ENCODE peak calls at places on chromosomes 12 and 14, in six cellular contexts. One of them, this sample, is unnamed.
A peak's percentile ranks its signal among the peaks of the same experiment; 100 is the strongest.

GRCh38 chr12:57429473-57430116 is 1.2 kb downstream of the R3HDM2 start:
- DNase-seq in stimulated activated CD8-positive, alpha-beta memory T cell treated with anti-CD3 and anti-CD28 coated beads, Interleukin-15, amount 100 ng/mL, for 24 hours: no peak
- DNase-seq in mucosa of gallbladder: no peak
- DNase-seq in stimulated activated CD4-positive, alpha-beta T cell treated with anti-CD3 and anti-CD28 coated beads, Interleukin-1b, Interleukin-23, amount 100 ng/mL, for 24 hours: no peak
- DNase-seq in right atrium auricular region: no peak
- DNase-seq in HT-29: no peak
- DNase-seq in this sample: no peak

GRCh38 chr14:23577004-23577681 is 1.4 kb downstream of the JPH4 start:
- DNase-seq in HT-29: no peak
- DNase-seq in stimulated activated CD4-positive, alpha-beta T cell treated with anti-CD3 and anti-CD28 coated beads, Interleukin-1b, Interleukin-23, amount 100 ng/mL, for 24 hours: no peak
- DNase-seq in right atrium auricular region: no peak
- DNase-seq in stimulated activated CD8-positive, alpha-beta memory T cell treated with anti-CD3 and anti-CD28 coated beads, Interleukin-15, amount 100 ng/mL, for 24 hours: no peak
- DNase-seq in mucosa of gallbladder: no peak
- DNase-seq in this sample: no peak

GRCh38 chr12:7859552-7859951 is 13.2 kb downstream of the SLC2A14 start:
- DNase-seq in mucosa of gallbladder: no peak
- DNase-seq in stimulated activated CD8-positive, alpha-beta memory T cell treated with anti-CD3 and anti-CD28 coated beads, Interleukin-15, amount 100 ng/mL, for 24 hours: no peak
- DNase-seq in HT-29: peak; percentile 1
- DNase-seq in stimulated activated CD4-positive, alpha-beta T cell treated with anti-CD3 and anti-CD28 coated beads, Interleukin-1b, Interleukin-23, amount 100 ng/mL, for 24 hours: no peak
- DNase-seq in right atrium auricular region: no peak
- DNase-seq in this sample: no peak

GRCh38 chr14:73764881-73765280 is 50.7 kb upstream of the PNMA1 start:
- DNase-seq in stimulated activated CD8-positive, alpha-beta memory T cell treated with anti-CD3 and anti-CD28 coated beads, Interleukin-15, amount 100 ng/mL, for 24 hours: no peak
- DNase-seq in stimulated activated CD4-positive, alpha-beta T cell treated with anti-CD3 and anti-CD28 coated beads, Interleukin-1b, Interleukin-23, amount 100 ng/mL, for 24 hours: no peak
- DNase-seq in HT-29: peak; percentile 70
- DNase-seq in mucosa of gallbladder: peak; percentile 82
- DNase-seq in right atrium auricular region: peak; percentile 81
- DNase-seq in this sample: no peak

GRCh38 chr12:113867258-113867657 is 98.9 kb downstream of the RBM19 start:
- DNase-seq in mucosa of gallbladder: no peak
- DNase-seq in stimulated activated CD8-positive, alpha-beta memory T cell treated with anti-CD3 and anti-CD28 coated beads, Interleukin-15, amount 100 ng/mL, for 24 hours: no peak
- DNase-seq in stimulated activated CD4-positive, alpha-beta T cell treated with anti-CD3 and anti-CD28 coated beads, Interleukin-1b, Interleukin-23, amount 100 ng/mL, for 24 hours: no peak
- DNase-seq in HT-29: no peak
- DNase-seq in right atrium auricular region: no peak
- DNase-seq in this sample: peak; percentile 55

GRCh38 chr14:60760648-60761364 is 26.2 kb downstream of the MNAT1 start:
- DNase-seq in stimulated activated CD4-positive, alpha-beta T cell treated with anti-CD3 and anti-CD28 coated beads, Interleukin-1b, Interleukin-23, amount 100 ng/mL, for 24 hours: no peak
- DNase-seq in right atrium auricular region: no peak
- DNase-seq in stimulated activated CD8-positive, alpha-beta memory T cell treated with anti-CD3 and anti-CD28 coated beads, Interleukin-15, amount 100 ng/mL, for 24 hours: no peak
- DNase-seq in HT-29: peak; percentile 65
- DNase-seq in mucosa of gallbladder: peak; percentile 47
- DNase-seq in this sample: no peak

GRCh38 chr12:128388461-128388921 is 121.5 kb downstream of the TMEM132C start:
- DNase-seq in HT-29: no peak
- DNase-seq in right atrium auricular region: peak; percentile 74
- DNase-seq in stimulated activated CD4-positive, alpha-beta T cell treated with anti-CD3 and anti-CD28 coated beads, Interleukin-1b, Interleukin-23, amount 100 ng/mL, for 24 hours: no peak
- DNase-seq in mucosa of gallbladder: peak; percentile 14
- DNase-seq in stimulated activated CD8-positive, alpha-beta memory T cell treated with anti-CD3 and anti-CD28 coated beads, Interleukin-15, amount 100 ng/mL, for 24 hours: no peak
- DNase-seq in this sample: no peak

GRCh38 chr14:74882103-74882920 is 596 bp downstream of the DLST start:
- DNase-seq in stimulated activated CD4-positive, alpha-beta T cell treated with anti-CD3 and anti-CD28 coated beads, Interleukin-1b, Interleukin-23, amount 100 ng/mL, for 24 hours: no peak
- DNase-seq in stimulated activated CD8-positive, alpha-beta memory T cell treated with anti-CD3 and anti-CD28 coated beads, Interleukin-15, amount 100 ng/mL, for 24 hours: peak; percentile 21
- DNase-seq in HT-29: peak; percentile 54
- DNase-seq in right atrium auricular region: no peak
- DNase-seq in mucosa of gallbladder: peak; percentile 16
- DNase-seq in this sample: peak; percentile 13

GRCh38 chr14:102508774-102509743 is 517 bp downstream of the ANKRD9 start:
- DNase-seq in mucosa of gallbladder: peak; percentile 45
- DNase-seq in stimulated activated CD8-positive, alpha-beta memory T cell treated with anti-CD3 and anti-CD28 coated beads, Interleukin-15, amount 100 ng/mL, for 24 hours: no peak
- DNase-seq in HT-29: peak; percentile 22
- DNase-seq in right atrium auricular region: peak; percentile 82
- DNase-seq in stimulated activated CD4-positive, alpha-beta T cell treated with anti-CD3 and anti-CD28 coated beads, Interleukin-1b, Interleukin-23, amount 100 ng/mL, for 24 hours: no peak
- DNase-seq in this sample: peak; percentile 39

GRCh38 chr14:24837280-24838046 is 203.5 kb upstream of the GZMB start:
- DNase-seq in HT-29: no peak
- DNase-seq in stimulated activated CD4-positive, alpha-beta T cell treated with anti-CD3 and anti-CD28 coated beads, Interleukin-1b, Interleukin-23, amount 100 ng/mL, for 24 hours: no peak
- DNase-seq in mucosa of gallbladder: no peak
- DNase-seq in right atrium auricular region: no peak
- DNase-seq in stimulated activated CD8-positive, alpha-beta memory T cell treated with anti-CD3 and anti-CD28 coated beads, Interleukin-15, amount 100 ng/mL, for 24 hours: no peak
- DNase-seq in this sample: no peak

GRCh38 chr12:26857465-26858176 is 24.6 kb upstream of the ITPR2 start:
- DNase-seq in right atrium auricular region: no peak
- DNase-seq in mucosa of gallbladder: no peak
- DNase-seq in stimulated activated CD4-positive, alpha-beta T cell treated with anti-CD3 and anti-CD28 coated beads, Interleukin-1b, Interleukin-23, amount 100 ng/mL, for 24 hours: no peak
- DNase-seq in stimulated activated CD8-positive, alpha-beta memory T cell treated with anti-CD3 and anti-CD28 coated beads, Interleukin-15, amount 100 ng/mL, for 24 hours: no peak
- DNase-seq in HT-29: no peak
- DNase-seq in this sample: peak; percentile 35

GRCh38 chr14:61925732-61926445 is 163.7 kb downstream of the SNAPC1 start:
- DNase-seq in right atrium auricular region: no peak
- DNase-seq in HT-29: no peak
- DNase-seq in stimulated activated CD4-positive, alpha-beta T cell treated with anti-CD3 and anti-CD28 coated beads, Interleukin-1b, Interleukin-23, amount 100 ng/mL, for 24 hours: no peak
- DNase-seq in mucosa of gallbladder: no peak
- DNase-seq in stimulated activated CD8-positive, alpha-beta memory T cell treated with anti-CD3 and anti-CD28 coated beads, Interleukin-15, amount 100 ng/mL, for 24 hours: no peak
- DNase-seq in this sample: no peak

GRCh38 chr12:50257226-50258166 is 25.8 kb downstream of the LIMA1 start:
- DNase-seq in stimulated activated CD8-positive, alpha-beta memory T cell treated with anti-CD3 and anti-CD28 coated beads, Interleukin-15, amount 100 ng/mL, for 24 hours: no peak
- DNase-seq in right atrium auricular region: no peak
- DNase-seq in HT-29: no peak
- DNase-seq in mucosa of gallbladder: peak; percentile 40
- DNase-seq in stimulated activated CD4-positive, alpha-beta T cell treated with anti-CD3 and anti-CD28 coated beads, Interleukin-1b, Interleukin-23, amount 100 ng/mL, for 24 hours: no peak
- DNase-seq in this sample: peak; percentile 47

GRCh38 chr14:54026671-54027070 is 70.0 kb upstream of the BMP4 start:
- DNase-seq in stimulated activated CD8-positive, alpha-beta memory T cell treated with anti-CD3 and anti-CD28 coated beads, Interleukin-15, amount 100 ng/mL, for 24 hours: no peak
- DNase-seq in stimulated activated CD4-positive, alpha-beta T cell treated with anti-CD3 and anti-CD28 coated beads, Interleukin-1b, Interleukin-23, amount 100 ng/mL, for 24 hours: no peak
- DNase-seq in mucosa of gallbladder: no peak
- DNase-seq in right atrium auricular region: no peak
- DNase-seq in HT-29: peak; percentile 76
- DNase-seq in this sample: no peak

GRCh38 chr12:30003321-30003720 is 219.6 kb upstream of the TMTC1 start:
- DNase-seq in mucosa of gallbladder: no peak
- DNase-seq in stimulated activated CD4-positive, alpha-beta T cell treated with anti-CD3 and anti-CD28 coated beads, Interleukin-1b, Interleukin-23, amount 100 ng/mL, for 24 hours: no peak
- DNase-seq in right atrium auricular region: no peak
- DNase-seq in stimulated activated CD8-positive, alpha-beta memory T cell treated with anti-CD3 and anti-CD28 coated beads, Interleukin-15, amount 100 ng/mL, for 24 hours: no peak
- DNase-seq in HT-29: no peak
- DNase-seq in this sample: no peak

GRCh38 chr12:102567031-102567985 is 86.9 kb upstream of the IGF1 start:
- DNase-seq in stimulated activated CD4-positive, alpha-beta T cell treated with anti-CD3 and anti-CD28 coated beads, Interleukin-1b, Interleukin-23, amount 100 ng/mL, for 24 hours: no peak
- DNase-seq in stimulated activated CD8-positive, alpha-beta memory T cell treated with anti-CD3 and anti-CD28 coated beads, Interleukin-15, amount 100 ng/mL, for 24 hours: no peak
- DNase-seq in right atrium auricular region: no peak
- DNase-seq in HT-29: peak; percentile 29
- DNase-seq in mucosa of gallbladder: no peak
- DNase-seq in this sample: no peak

GRCh38 chr12:120224304-120225199 is 23.6 kb upstream of the RPLP0 start:
- DNase-seq in mucosa of gallbladder: peak; percentile 49
- DNase-seq in stimulated activated CD4-positive, alpha-beta T cell treated with anti-CD3 and anti-CD28 coated beads, Interleukin-1b, Interleukin-23, amount 100 ng/mL, for 24 hours: no peak
- DNase-seq in stimulated activated CD8-positive, alpha-beta memory T cell treated with anti-CD3 and anti-CD28 coated beads, Interleukin-15, amount 100 ng/mL, for 24 hours: no peak
- DNase-seq in HT-29: peak; percentile 85
- DNase-seq in right atrium auricular region: no peak
- DNase-seq in this sample: no peak

GRCh38 chr12:96108321-96108720 is 72.9 kb upstream of the LTA4H start:
- DNase-seq in mucosa of gallbladder: peak; percentile 20
- DNase-seq in HT-29: no peak
- DNase-seq in right atrium auricular region: no peak
- DNase-seq in stimulated activated CD4-positive, alpha-beta T cell treated with anti-CD3 and anti-CD28 coated beads, Interleukin-1b, Interleukin-23, amount 100 ng/mL, for 24 hours: no peak
- DNase-seq in stimulated activated CD8-positive, alpha-beta memory T cell treated with anti-CD3 and anti-CD28 coated beads, Interleukin-15, amount 100 ng/mL, for 24 hours: no peak
- DNase-seq in this sample: no peak

GRCh38 chr14:104265918-104266642 is 127.7 kb downstream of the KIF26A start:
- DNase-seq in stimulated activated CD8-positive, alpha-beta memory T cell treated with anti-CD3 and anti-CD28 coated beads, Interleukin-15, amount 100 ng/mL, for 24 hours: no peak
- DNase-seq in mucosa of gallbladder: no peak
- DNase-seq in stimulated activated CD4-positive, alpha-beta T cell treated with anti-CD3 and anti-CD28 coated beads, Interleukin-1b, Interleukin-23, amount 100 ng/mL, for 24 hours: no peak
- DNase-seq in HT-29: no peak
- DNase-seq in right atrium auricular region: peak; percentile 44
- DNase-seq in this sample: no peak

GRCh38 chr14:49692895-49693737 is at the start of gene KLHDC1:
- DNase-seq in HT-29: peak; percentile 65
- DNase-seq in mucosa of gallbladder: peak; percentile 84
- DNase-seq in stimulated activated CD8-positive, alpha-beta memory T cell treated with anti-CD3 and anti-CD28 coated beads, Interleukin-15, amount 100 ng/mL, for 24 hours: peak; percentile 54
- DNase-seq in right atrium auricular region: peak; percentile 88
- DNase-seq in stimulated activated CD4-positive, alpha-beta T cell treated with anti-CD3 and anti-CD28 coated beads, Interleukin-1b, Interleukin-23, amount 100 ng/mL, for 24 hours: peak; percentile 39
- DNase-seq in this sample: peak; percentile 61

GRCh38 chr12:4172999-4173398 is 100.6 kb upstream of the CCND2 start:
- DNase-seq in stimulated activated CD4-positive, alpha-beta T cell treated with anti-CD3 and anti-CD28 coated beads, Interleukin-1b, Interleukin-23, amount 100 ng/mL, for 24 hours: no peak
- DNase-seq in right atrium auricular region: no peak
- DNase-seq in mucosa of gallbladder: no peak
- DNase-seq in stimulated activated CD8-positive, alpha-beta memory T cell treated with anti-CD3 and anti-CD28 coated beads, Interleukin-15, amount 100 ng/mL, for 24 hours: no peak
- DNase-seq in HT-29: no peak
- DNase-seq in this sample: no peak

GRCh38 chr12:130966443-130967030 is 12.8 kb downstream of the ADGRD1 start:
- DNase-seq in stimulated activated CD8-positive, alpha-beta memory T cell treated with anti-CD3 and anti-CD28 coated beads, Interleukin-15, amount 100 ng/mL, for 24 hours: no peak
- DNase-seq in stimulated activated CD4-positive, alpha-beta T cell treated with anti-CD3 and anti-CD28 coated beads, Interleukin-1b, Interleukin-23, amount 100 ng/mL, for 24 hours: no peak
- DNase-seq in right atrium auricular region: peak; percentile 44
- DNase-seq in HT-29: no peak
- DNase-seq in mucosa of gallbladder: no peak
- DNase-seq in this sample: no peak

GRCh38 chr14:90450667-90451066 is 53.8 kb downstream of the CALM1 start:
- DNase-seq in stimulated activated CD8-positive, alpha-beta memory T cell treated with anti-CD3 and anti-CD28 coated beads, Interleukin-15, amount 100 ng/mL, for 24 hours: no peak
- DNase-seq in stimulated activated CD4-positive, alpha-beta T cell treated with anti-CD3 and anti-CD28 coated beads, Interleukin-1b, Interleukin-23, amount 100 ng/mL, for 24 hours: no peak
- DNase-seq in mucosa of gallbladder: no peak
- DNase-seq in HT-29: no peak
- DNase-seq in right atrium auricular region: no peak
- DNase-seq in this sample: no peak

GRCh38 chr12:63103489-63104131 is 47.4 kb downstream of the AVPR1A start:
- DNase-seq in stimulated activated CD4-positive, alpha-beta T cell treated with anti-CD3 and anti-CD28 coated beads, Interleukin-1b, Interleukin-23, amount 100 ng/mL, for 24 hours: peak; percentile 0
- DNase-seq in stimulated activated CD8-positive, alpha-beta memory T cell treated with anti-CD3 and anti-CD28 coated beads, Interleukin-15, amount 100 ng/mL, for 24 hours: no peak
- DNase-seq in right atrium auricular region: no peak
- DNase-seq in HT-29: peak; percentile 49
- DNase-seq in mucosa of gallbladder: no peak
- DNase-seq in this sample: peak; percentile 57

GRCh38 chr12:47742253-47742825 is 16.3 kb downstream of the RAPGEF3 start:
- DNase-seq in stimulated activated CD4-positive, alpha-beta T cell treated with anti-CD3 and anti-CD28 coated beads, Interleukin-1b, Interleukin-23, amount 100 ng/mL, for 24 hours: peak; percentile 77
- DNase-seq in stimulated activated CD8-positive, alpha-beta memory T cell treated with anti-CD3 and anti-CD28 coated beads, Interleukin-15, amount 100 ng/mL, for 24 hours: peak; percentile 68
- DNase-seq in mucosa of gallbladder: no peak
- DNase-seq in HT-29: peak; percentile 80
- DNase-seq in right atrium auricular region: no peak
- DNase-seq in this sample: peak; percentile 65

GRCh38 chr14:71803539-71804260 is 128.5 kb upstream of the RGS6 start:
- DNase-seq in stimulated activated CD4-positive, alpha-beta T cell treated with anti-CD3 and anti-CD28 coated beads, Interleukin-1b, Interleukin-23, amount 100 ng/mL, for 24 hours: no peak
- DNase-seq in HT-29: peak; percentile 25
- DNase-seq in mucosa of gallbladder: no peak
- DNase-seq in right atrium auricular region: no peak
- DNase-seq in stimulated activated CD8-positive, alpha-beta memory T cell treated with anti-CD3 and anti-CD28 coated beads, Interleukin-15, amount 100 ng/mL, for 24 hours: no peak
- DNase-seq in this sample: peak; percentile 86

GRCh38 chr12:46830731-46831334 is 5.0 kb upstream of the SLC38A4 start:
- DNase-seq in mucosa of gallbladder: no peak
- DNase-seq in stimulated activated CD8-positive, alpha-beta memory T cell treated with anti-CD3 and anti-CD28 coated beads, Interleukin-15, amount 100 ng/mL, for 24 hours: no peak
- DNase-seq in stimulated activated CD4-positive, alpha-beta T cell treated with anti-CD3 and anti-CD28 coated beads, Interleukin-1b, Interleukin-23, amount 100 ng/mL, for 24 hours: no peak
- DNase-seq in right atrium auricular region: no peak
- DNase-seq in HT-29: no peak
- DNase-seq in this sample: no peak

GRCh38 chr12:17148706-17149105 is 542.7 kb upstream of the LMO3 start:
- DNase-seq in HT-29: no peak
- DNase-seq in stimulated activated CD4-positive, alpha-beta T cell treated with anti-CD3 and anti-CD28 coated beads, Interleukin-1b, Interleukin-23, amount 100 ng/mL, for 24 hours: no peak
- DNase-seq in right atrium auricular region: no peak
- DNase-seq in mucosa of gallbladder: no peak
- DNase-seq in stimulated activated CD8-positive, alpha-beta memory T cell treated with anti-CD3 and anti-CD28 coated beads, Interleukin-15, amount 100 ng/mL, for 24 hours: no peak
- DNase-seq in this sample: peak; percentile 3

GRCh38 chr14:77069551-77069950 is 28.5 kb upstream of the CIPC start:
- DNase-seq in stimulated activated CD4-positive, alpha-beta T cell treated with anti-CD3 and anti-CD28 coated beads, Interleukin-1b, Interleukin-23, amount 100 ng/mL, for 24 hours: no peak
- DNase-seq in HT-29: no peak
- DNase-seq in stimulated activated CD8-positive, alpha-beta memory T cell treated with anti-CD3 and anti-CD28 coated beads, Interleukin-15, amount 100 ng/mL, for 24 hours: no peak
- DNase-seq in right atrium auricular region: no peak
- DNase-seq in mucosa of gallbladder: no peak
- DNase-seq in this sample: no peak

GRCh38 chr12:69066420-69067373 is 133.7 kb upstream of the CPM start:
- DNase-seq in mucosa of gallbladder: no peak
- DNase-seq in stimulated activated CD4-positive, alpha-beta T cell treated with anti-CD3 and anti-CD28 coated beads, Interleukin-1b, Interleukin-23, amount 100 ng/mL, for 24 hours: no peak
- DNase-seq in stimulated activated CD8-positive, alpha-beta memory T cell treated with anti-CD3 and anti-CD28 coated beads, Interleukin-15, amount 100 ng/mL, for 24 hours: no peak
- DNase-seq in right atrium auricular region: no peak
- DNase-seq in HT-29: no peak
- DNase-seq in this sample: peak; percentile 27

GRCh38 chr12:63826002-63826585 is 18.4 kb upstream of the SRGAP1 start:
- DNase-seq in mucosa of gallbladder: no peak
- DNase-seq in HT-29: peak; percentile 76
- DNase-seq in stimulated activated CD4-positive, alpha-beta T cell treated with anti-CD3 and anti-CD28 coated beads, Interleukin-1b, Interleukin-23, amount 100 ng/mL, for 24 hours: no peak
- DNase-seq in stimulated activated CD8-positive, alpha-beta memory T cell treated with anti-CD3 and anti-CD28 coated beads, Interleukin-15, amount 100 ng/mL, for 24 hours: no peak
- DNase-seq in right atrium auricular region: no peak
- DNase-seq in this sample: peak; percentile 83

GRCh38 chr14:104429291-104429861 is 150.2 kb upstream of the C14orf180 start:
- DNase-seq in stimulated activated CD8-positive, alpha-beta memory T cell treated with anti-CD3 and anti-CD28 coated beads, Interleukin-15, amount 100 ng/mL, for 24 hours: no peak
- DNase-seq in mucosa of gallbladder: no peak
- DNase-seq in stimulated activated CD4-positive, alpha-beta T cell treated with anti-CD3 and anti-CD28 coated beads, Interleukin-1b, Interleukin-23, amount 100 ng/mL, for 24 hours: no peak
- DNase-seq in HT-29: no peak
- DNase-seq in right atrium auricular region: peak; percentile 34
- DNase-seq in this sample: no peak

GRCh38 chr12:81208193-81208946 is 130.5 kb downstream of the ACSS3 start:
- DNase-seq in right atrium auricular region: no peak
- DNase-seq in HT-29: peak; percentile 48
- DNase-seq in stimulated activated CD8-positive, alpha-beta memory T cell treated with anti-CD3 and anti-CD28 coated beads, Interleukin-15, amount 100 ng/mL, for 24 hours: no peak
- DNase-seq in mucosa of gallbladder: no peak
- DNase-seq in stimulated activated CD4-positive, alpha-beta T cell treated with anti-CD3 and anti-CD28 coated beads, Interleukin-1b, Interleukin-23, amount 100 ng/mL, for 24 hours: no peak
- DNase-seq in this sample: no peak

GRCh38 chr14:62117718-62118164 is 355.5 kb downstream of the SNAPC1 start:
- DNase-seq in HT-29: no peak
- DNase-seq in stimulated activated CD8-positive, alpha-beta memory T cell treated with anti-CD3 and anti-CD28 coated beads, Interleukin-15, amount 100 ng/mL, for 24 hours: no peak
- DNase-seq in stimulated activated CD4-positive, alpha-beta T cell treated with anti-CD3 and anti-CD28 coated beads, Interleukin-1b, Interleukin-23, amount 100 ng/mL, for 24 hours: no peak
- DNase-seq in mucosa of gallbladder: no peak
- DNase-seq in right atrium auricular region: no peak
- DNase-seq in this sample: no peak

GRCh38 chr12:34401659-34402227 is 379.4 kb downstream of the ALG10 start:
- DNase-seq in right atrium auricular region: peak; percentile 34
- DNase-seq in stimulated activated CD8-positive, alpha-beta memory T cell treated with anti-CD3 and anti-CD28 coated beads, Interleukin-15, amount 100 ng/mL, for 24 hours: no peak
- DNase-seq in stimulated activated CD4-positive, alpha-beta T cell treated with anti-CD3 and anti-CD28 coated beads, Interleukin-1b, Interleukin-23, amount 100 ng/mL, for 24 hours: no peak
- DNase-seq in HT-29: no peak
- DNase-seq in mucosa of gallbladder: peak; percentile 9
- DNase-seq in this sample: no peak

GRCh38 chr12:111991946-111992345 is 21.0 kb downstream of the TMEM116 start:
- DNase-seq in right atrium auricular region: no peak
- DNase-seq in HT-29: no peak
- DNase-seq in stimulated activated CD4-positive, alpha-beta T cell treated with anti-CD3 and anti-CD28 coated beads, Interleukin-1b, Interleukin-23, amount 100 ng/mL, for 24 hours: no peak
- DNase-seq in stimulated activated CD8-positive, alpha-beta memory T cell treated with anti-CD3 and anti-CD28 coated beads, Interleukin-15, amount 100 ng/mL, for 24 hours: no peak
- DNase-seq in mucosa of gallbladder: no peak
- DNase-seq in this sample: no peak

This sample was measured in SK-MEL-5.